ENCODE peak calls at places on chromosome 6, in five cellular contexts. R, B, A, I and U are unnamed samples.

GRCh38 chr6:144689503-144690040 is 404.4 kb downstream of the UTRN start:
- DNase-seq in B (no peak), I (no peak), A (no peak), R (no peak), U (no peak)

GRCh38 chr6:46677314-46677654 is 10.4 kb upstream of the TDRD6 start:
- DNase-seq in A (no peak), R (peak; percentile 9), B (no peak), I (no peak), U (peak; percentile 38)

GRCh38 chr6:35919085-35919826 is 1.6 kb downstream of the SRPK1 start:
- DNase-seq in A (no peak), I (no peak), B (no peak), R (peak; percentile 36), U (peak; percentile 16)

GRCh38 chr6:131519670-131520436 is 53.2 kb upstream of the ARG1 start:
- DNase-seq in A (no peak), I (no peak), B (peak; percentile 10), R (peak; percentile 34), U (no peak)

GRCh38 chr6:114465511-114465910 is 122.7 kb upstream of the HS3ST5 start:
- DNase-seq in B (no peak), A (no peak), R (no peak), I (no peak), U (no peak)

GRCh38 chr6:127518212-127518709 is 874 bp downstream of the MTCL3 start:
- DNase-seq in R (no peak), I (no peak), B (no peak), A (no peak), U (peak; percentile 63)

GRCh38 chr6:128305976-128306375 is 214.4 kb downstream of the PTPRK start:
- DNase-seq in R (no peak), B (no peak), A (no peak), I (no peak), U (no peak)

GRCh38 chr6:119594907-119595306 is 245.3 kb upstream of the MAN1A1 start:
- DNase-seq in R (no peak), B (no peak), I (no peak), A (no peak), U (no peak)

GRCh38 chr6:75501756-75502155 is 8.2 kb upstream of the FILIP1 start:
- DNase-seq in B (no peak), I (no peak), A (no peak), R (no peak), U (no peak)

GRCh38 chr6:85936916-85937315 is 294.2 kb upstream of the SYNCRIP start:
- DNase-seq in I (no peak), R (no peak), A (no peak), B (no peak), U (no peak)

GRCh38 chr6:45148711-45149341 is 179.3 kb upstream of the RUNX2 start:
- DNase-seq in B (no peak), A (no peak), R (no peak), I (no peak), U (no peak)

GRCh38 chr6:36312854-36313627 is 23.6 kb downstream of the BNIP5 start:
- DNase-seq in I (no peak), R (no peak), A (no peak), B (no peak), U (no peak)

GRCh38 chr6:150761771-150762170 is 103.7 kb upstream of the MTHFD1L start:
- DNase-seq in R (no peak), B (no peak), I (no peak), A (no peak), U (no peak)

GRCh38 chr6:33630014-33630413 is 8.9 kb downstream of the ITPR3 start:
- DNase-seq in B (no peak), A (no peak), R (no peak), I (no peak), U (no peak)

GRCh38 chr6:70973591-70973990 is 16.7 kb upstream of the B3GAT2 start:
- DNase-seq in I (no peak), A (no peak), R (no peak), B (no peak), U (no peak)

GRCh38 chr6:32940656-32941411 is at the start of gene HLA-DMB:
- DNase-seq in R (peak; percentile 84), I (peak; percentile 60), A (peak; percentile 12), B (peak; percentile 45), U (peak; percentile 87)

GRCh38 chr6:125001684-125002083 is 39.4 kb downstream of the RNF217 start:
- DNase-seq in R (no peak), B (no peak), I (no peak), A (no peak), U (no peak)

GRCh38 chr6:37483917-37484785 is 15.5 kb downstream of the CCDC167 start:
- DNase-seq in R (peak; percentile 68), I (peak; percentile 66), A (peak; percentile 73), B (peak; percentile 72), U (peak; percentile 67)

GRCh38 chr6:160238786-160239751 is 19.6 kb downstream of the SLC22A2 start:
- DNase-seq in B (no peak), R (no peak), I (no peak), A (no peak), U (no peak)